ENCODE peak calls at places on chromosome 1, in nine cellular contexts. Z is GM23338, E is NB4, N is cardiac fibroblast, I is psoas muscle, H is heart left ventricle, P is omental fat pad, A is sigmoid colon, X is nephron progenitor cell. F is an unnamed sample.

GRCh38 chr1:204198978-204199340 is 2.7 kb upstream of the KISS1 start:
- DNase-seq in Z (no peak), E (no peak), N (no peak), I (no peak), H (no peak), P (no peak), A (no peak), X (no peak), F (no peak)

GRCh38 chr1:116368241-116368640 is 4.8 kb upstream of the ATP1A1 start:
- DNase-seq in Z (no peak), E (no peak), N (no peak), I (no peak), H (no peak), P (no peak), A (no peak), X (no peak), F (no peak)

GRCh38 chr1:30331415-30332065 is 391.8 kb downstream of the MATN1 start:
- DNase-seq in Z (no peak), E (no peak), N (no peak), I (no peak), H (no peak), P (no peak), A (no peak), X (no peak), F (no peak)

GRCh38 chr1:5598824-5599395 is 393.3 kb downstream of the NPHP4 start:
- DNase-seq in Z (no peak), E (no peak), N (no peak), I (no peak), H (no peak), P (no peak), A (no peak), X (no peak), F (no peak)

GRCh38 chr1:94024109-94024792 is 96.7 kb downstream of the ABCA4 start:
- DNase-seq in Z (no peak), E (no peak), N (no peak), I (no peak), H (no peak), P (no peak), A (no peak), X (no peak), F (no peak)

GRCh38 chr1:219188331-219188803 is 14.7 kb downstream of the LYPLAL1 start:
- DNase-seq in Z (no peak), E (peak; percentile 25), N (no peak), I (no peak), H (no peak), P (no peak), A (no peak), X (no peak), F (no peak)

GRCh38 chr1:70361727-70362413 is 7.3 kb upstream of the ANKRD13C start:
- DNase-seq in Z (peak; percentile 70), E (no peak), N (peak; percentile 31), I (no peak), H (no peak), P (no peak), A (no peak), X (no peak), F (no peak)

GRCh38 chr1:35202048-35202719 is 9.2 kb upstream of the SFPQ start:
- DNase-seq in Z (peak; percentile 93), E (peak; percentile 85), N (peak; percentile 90), I (peak; percentile 34), H (peak; percentile 63), P (no peak), A (peak; percentile 84), X (peak; percentile 69), F (peak; percentile 82)

GRCh38 chr1:222784916-222785315 is 29.9 kb upstream of the DISP1 start:
- DNase-seq in Z (no peak), E (no peak), N (no peak), I (no peak), H (no peak), P (no peak), A (no peak), X (no peak), F (no peak)

GRCh38 chr1:33219886-33220661 is 36.2 kb upstream of the ZNF362 start:
- DNase-seq in Z (peak; percentile 16), E (no peak), N (no peak), I (no peak), H (no peak), P (no peak), A (no peak), X (no peak), F (no peak)

GRCh38 chr1:41345434-41346075 is 15.7 kb upstream of the FOXO6 start:
- DNase-seq in Z (no peak), E (no peak), N (no peak), I (no peak), H (no peak), P (no peak), A (no peak), X (no peak), F (no peak)

GRCh38 chr1:193019442-193020026 is 39.6 kb downstream of the UCHL5 start:
- DNase-seq in Z (peak; percentile 65), E (peak; percentile 61), N (peak; percentile 85), I (no peak), H (no peak), P (no peak), A (no peak), X (no peak), F (no peak)

GRCh38 chr1:223763881-223764280 is 51.5 kb downstream of the CAPN2 start:
- DNase-seq in Z (no peak), E (no peak), N (no peak), I (no peak), H (no peak), P (no peak), A (peak; percentile 34), X (no peak), F (no peak)

GRCh38 chr1:23376890-23377811 is 7.5 kb upstream of the ZNF436 start:
- DNase-seq in Z (no peak), E (peak; percentile 32), N (peak; percentile 76), I (peak; percentile 73), H (peak; percentile 36), P (no peak), A (peak; percentile 88), X (no peak), F (no peak)

GRCh38 chr1:11929849-11930248 is 3.6 kb upstream of the KIAA2013 start:
- DNase-seq in Z (no peak), E (peak; percentile 60), N (peak; percentile 71), I (peak; percentile 76), H (peak; percentile 76), P (peak; percentile 63), A (peak; percentile 94), X (peak; percentile 37), F (peak; percentile 58)

GRCh38 chr1:45750298-45751038 is at the start of gene IPP:
- DNase-seq in Z (peak; percentile 98), E (peak; percentile 98), N (peak; percentile 98), I (peak; percentile 98), H (peak; percentile 97), P (peak; percentile 69), A (peak; percentile 98), X (peak; percentile 95), F (peak; percentile 96)
- TF ChIP-seq CTCF in Z (no peak), E (peak; percentile 10), N (peak; percentile 15), I (peak; percentile 23), H (peak; percentile 49), P (no peak), A (no peak), X (no peak), F (no peak)

GRCh38 chr1:160164121-160164520 is 12.7 kb downstream of the ATP1A4 start:
- DNase-seq in Z (no peak), E (no peak), N (no peak), I (no peak), H (no peak), P (no peak), A (no peak), X (no peak), F (no peak)

GRCh38 chr1:160162936-160163335 is 11.5 kb downstream of the ATP1A4 start:
- DNase-seq in Z (no peak), E (peak; percentile 39), N (no peak), I (no peak), H (no peak), P (no peak), A (no peak), X (no peak), F (no peak)

GRCh38 chr1:160166459-160166858 is 15.1 kb downstream of the ATP1A4 start:
- DNase-seq in Z (no peak), E (no peak), N (no peak), I (no peak), H (no peak), P (no peak), A (no peak), X (no peak), F (peak; percentile 15)

GRCh38 chr1:160161965-160162705 is 10.7 kb downstream of the ATP1A4 start:
- DNase-seq in Z (peak; percentile 91), E (peak; percentile 76), N (peak; percentile 13), I (no peak), H (no peak), P (no peak), A (no peak), X (peak; percentile 31), F (peak; percentile 14)

GRCh38 chr1:160163612-160164011 is 12.2 kb downstream of the ATP1A4 start:
- DNase-seq in Z (no peak), E (peak; percentile 51), N (peak; percentile 22), I (no peak), H (no peak), P (no peak), A (no peak), X (no peak), F (no peak)
- TF ChIP-seq CTCF in Z (no peak), E (no peak), N (peak; percentile 17), I (no peak), H (no peak), P (no peak), A (no peak), X (no peak), F (no peak)

GRCh38 chr1:36286802-36287201 is 19.4 kb upstream of the SH3D21 start:
- DNase-seq in Z (no peak), E (no peak), N (no peak), I (no peak), H (no peak), P (no peak), A (no peak), X (no peak), F (no peak)

GRCh38 chr1:36285450-36286101 is 20.6 kb upstream of the SH3D21 start:
- DNase-seq in Z (peak; percentile 93), E (peak; percentile 87), N (peak; percentile 95), I (no peak), H (peak; percentile 75), P (peak; percentile 49), A (peak; percentile 82), X (peak; percentile 55), F (peak; percentile 86)

GRCh38 chr1:36284061-36284460 is 22.1 kb upstream of the SH3D21 start:
- DNase-seq in Z (no peak), E (no peak), N (no peak), I (no peak), H (no peak), P (no peak), A (no peak), X (no peak), F (no peak)

GRCh38 chr1:36284517-36284916 is 21.7 kb upstream of the SH3D21 start:
- DNase-seq in Z (no peak), E (no peak), N (no peak), I (no peak), H (no peak), P (no peak), A (no peak), X (no peak), F (no peak)

GRCh38 chr1:36287595-36287994 is 18.6 kb upstream of the SH3D21 start:
- DNase-seq in Z (no peak), E (no peak), N (no peak), I (no peak), H (no peak), P (no peak), A (no peak), X (no peak), F (no peak)
- TF ChIP-seq CTCF in Z (no peak), E (no peak), N (no peak), I (no peak), H (no peak), P (no peak), A (no peak), X (no peak), F (no peak)

GRCh38 chr1:18884419-18884717 is 18.0 kb downstream of the ALDH4A1 start:
- DNase-seq in Z (no peak), E (no peak), N (no peak), I (no peak), H (no peak), P (no peak), A (no peak), X (no peak), F (no peak)
- TF ChIP-seq CTCF in Z (peak; percentile 5), E (no peak), N (no peak), I (no peak), H (no peak), P (no peak), A (peak; percentile 5), X (peak; percentile 12), F (peak; percentile 45)

F was measured in activated CD8-positive, alpha-beta T cell treated with anti-CD3 and anti-CD28 coated beads for 36 hours.